ENCODE peak calls at places on chromosomes 5 and 9, in four cellular contexts. G is A549, F is cardiac muscle cell, Y is H9. C is an unnamed sample.

GRCh38 chr5:133714161-133714915 is 102.0 kb upstream of the FSTL4 start:
- DNase-seq in Y (no peak), G (no peak), F (no peak), C (no peak)

GRCh38 chr9:104361207-104361606 is 142.9 kb upstream of the OR13F1 start:
- DNase-seq in F (no peak), Y (peak), G (no peak), C (no peak)

GRCh38 chr5:159337291-159337974 is 7.1 kb upstream of the IL12B start:
- DNase-seq in F (peak), G (peak), Y (no peak), C (no peak)

GRCh38 chr5:92945630-92946097 is 635.4 kb downstream of the NR2F1-AS1 start:
- DNase-seq in G (peak), F (peak), Y (no peak), C (no peak)

GRCh38 chr9:133141833-133142594 is 21.0 kb upstream of the RALGDS start:
- DNase-seq in F (no peak), Y (no peak), G (no peak), C (no peak)

GRCh38 chr9:93859431-93860215 is 95.5 kb downstream of the BARX1 start:
- DNase-seq in F (no peak), G (no peak), Y (no peak), C (no peak)

GRCh38 chr9:121154782-121155181 is 46.9 kb downstream of the RAB14 start:
- DNase-seq in Y (no peak), G (no peak), F (no peak), C (no peak)

GRCh38 chr5:113122053-113122452 is 145.5 kb downstream of the DCP2 start:
- DNase-seq in G (no peak), Y (no peak), F (peak), C (no peak)

GRCh38 chr5:102554728-102555127 is 55.9 kb upstream of the SLCO6A1 start:
- DNase-seq in F (peak), G (no peak), Y (no peak), C (no peak)

GRCh38 chr9:130254753-130255637 is 10.6 kb upstream of the HMCN2 start:
- DNase-seq in F (no peak), G (no peak), Y (no peak), C (no peak)

GRCh38 chr5:118405650-118406061 is 582.7 kb downstream of the DTWD2 start:
- DNase-seq in Y (peak), G (no peak), F (no peak), C (no peak)

GRCh38 chr9:95095619-95096355 is 221.7 kb downstream of the FANCC start:
- DNase-seq in Y (no peak), F (no peak), G (no peak), C (no peak)

GRCh38 chr5:86971034-86971511 is 296.6 kb upstream of the RASA1 start:
- DNase-seq in G (peak), Y (no peak), F (peak), C (no peak)

GRCh38 chr5:72815580-72816296 is 723 bp upstream of the TNPO1 start:
- DNase-seq in G (no peak), Y (no peak), F (no peak), C (no peak)

GRCh38 chr9:72129271-72130156 is 19.7 kb upstream of the GDA start:
- DNase-seq in F (no peak), G (peak), Y (no peak), C (no peak)

GRCh38 chr5:159539678-159540077 is 209.4 kb upstream of the IL12B start:
- DNase-seq in Y (no peak), F (no peak), G (no peak), C (no peak)

GRCh38 chr9:114025760-114026159 is 52.3 kb downstream of the AMBP start:
- DNase-seq in G (no peak), F (no peak), Y (no peak), C (no peak)

GRCh38 chr5:121596882-121597281 is 254.8 kb upstream of the FTMT start:
- DNase-seq in Y (no peak), G (no peak), F (no peak), C (no peak)

GRCh38 chr9:73023025-73023541 is 70.2 kb upstream of the ALDH1A1 start:
- DNase-seq in G (peak), F (peak), Y (peak), C (peak)

GRCh38 chr9:20754556-20754955 is 70.5 kb downstream of the FOCAD start:
- DNase-seq in F (peak), Y (no peak), G (no peak), C (no peak)

GRCh38 chr5:169906745-169907649 is 73.3 kb downstream of the INSYN2B start:
- DNase-seq in G (no peak), F (no peak), Y (no peak), C (no peak)

GRCh38 chr9:128715436-128715750 is 8.5 kb downstream of the ZDHHC12 start:
- DNase-seq in F (no peak), G (no peak), Y (peak), C (no peak)

GRCh38 chr9:131660466-131661405 is 79.1 kb downstream of the RAPGEF1 start:
- DNase-seq in F (no peak), G (no peak), Y (peak), C (no peak)

GRCh38 chr9:131575946-131576853 is 30.9 kb downstream of the PRRT1B start:
- DNase-seq in Y (no peak), F (no peak), G (no peak), C (no peak)

GRCh38 chr9:9754186-9754585 is 858.6 kb downstream of the PTPRD start:
- DNase-seq in F (no peak), Y (no peak), G (peak), C (no peak)

GRCh38 chr5:139150359-139150999 is 47.7 kb downstream of the SIL1 start:
- DNase-seq in Y (no peak), G (no peak), F (peak), C (no peak)

GRCh38 chr5:35183243-35183955 is 46.9 kb downstream of the PRLR start:
- DNase-seq in Y (peak), G (peak), F (peak), C (peak)

GRCh38 chr9:129497064-129497836 is 123.7 kb downstream of the C9orf50 start:
- DNase-seq in Y (peak), F (no peak), G (no peak), C (no peak)

GRCh38 chr5:101664071-101664791 is 631.9 kb downstream of the SLCO4C1 start:
- DNase-seq in G (peak), F (no peak), Y (no peak), C (no peak)

GRCh38 chr9:97853844-97854695 is 1.0 kb downstream of the FOXE1 start:
- DNase-seq in G (peak), F (peak), Y (peak), C (peak)
- TF ChIP-seq CTCF in G (peak), F (no peak), Y (peak), C (peak)

GRCh38 chr9:107154766-107155165 is 128.3 kb upstream of the RAD23B start:
- DNase-seq in G (no peak), F (no peak), Y (no peak), C (no peak)

GRCh38 chr9:107161338-107161737 is 121.7 kb upstream of the RAD23B start:
- DNase-seq in G (no peak), F (no peak), Y (no peak), C (peak)

GRCh38 chr9:107154291-107154690 is 128.8 kb upstream of the RAD23B start:
- DNase-seq in G (no peak), F (no peak), Y (no peak), C (no peak)

GRCh38 chr9:107155244-107155817 is 127.7 kb upstream of the RAD23B start:
- DNase-seq in F (no peak), Y (peak), G (no peak), C (no peak)

DNA sequence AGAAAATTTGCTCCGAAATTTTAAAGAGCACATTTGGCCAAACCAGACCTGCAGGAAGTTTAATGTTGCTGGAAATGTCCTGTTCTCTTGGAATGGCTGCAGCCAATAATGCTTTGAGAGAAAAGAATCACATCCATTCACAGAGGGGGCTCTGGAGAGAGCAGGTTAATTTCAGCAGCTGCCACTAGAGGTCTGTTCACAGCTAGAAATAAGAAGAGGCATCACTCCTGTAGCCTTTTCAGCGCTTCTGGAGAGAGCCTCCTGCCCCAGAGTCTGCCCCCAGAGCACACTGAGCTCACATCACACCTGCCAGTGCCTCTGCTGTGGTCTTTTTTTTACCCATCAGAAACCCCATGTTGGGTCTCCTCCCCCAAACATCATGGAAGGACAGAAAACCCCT is 124.8 kb upstream of the RAD23B start:
- DNase-seq in F (peak), G (peak), Y (peak), C (peak)
- TF ChIP-seq CTCF in F (peak), G (peak), Y (peak), C (peak)

DNA sequence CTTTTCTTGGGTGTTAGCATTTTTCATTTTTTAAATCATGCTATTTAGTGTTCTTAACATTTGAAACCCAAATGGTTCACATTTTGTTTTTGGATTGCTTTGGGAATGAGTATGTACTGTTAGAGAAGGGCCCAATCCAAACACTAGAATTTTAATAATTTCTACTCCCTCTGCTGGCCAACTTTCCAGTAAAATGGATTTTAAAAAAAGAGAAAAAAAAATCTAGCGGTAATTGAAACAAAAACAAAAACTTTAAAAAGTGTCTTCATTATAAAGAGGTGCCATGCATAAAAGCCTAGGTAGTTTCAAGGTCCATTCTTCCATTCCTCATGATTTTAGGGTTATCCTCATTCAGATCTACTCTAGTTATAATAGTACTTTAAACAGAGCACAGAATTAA is 32.1 kb upstream of the RICTOR start:
- DNase-seq in Y (no peak), F (peak), G (peak), C (no peak)
- TF ChIP-seq CTCF in Y (peak), F (peak), G (peak), C (peak)

DNA sequence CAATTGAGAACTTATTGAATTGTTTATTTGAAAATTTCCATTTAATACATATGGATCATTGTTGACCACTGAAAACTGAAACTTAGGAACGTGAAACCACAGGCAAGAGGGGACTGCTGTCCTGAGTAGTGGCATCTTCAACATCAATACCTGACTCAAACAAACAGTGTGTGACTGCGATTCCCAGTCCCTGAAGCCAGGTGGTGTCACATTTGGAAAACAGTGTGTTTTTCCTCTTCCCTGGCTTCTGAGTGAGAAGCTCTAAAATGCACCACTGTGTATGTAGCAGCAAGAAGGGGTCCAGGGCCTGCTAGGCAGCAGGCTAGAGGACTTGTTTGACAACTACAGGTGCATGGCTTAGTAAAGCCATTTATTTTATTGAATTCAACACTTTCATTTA is 10.8 kb downstream of the GAPT start:
- DNase-seq in F (no peak), Y (peak), G (no peak), C (no peak)
- TF ChIP-seq CTCF in F (no peak), Y (peak), G (no peak), C (peak)

GRCh38 chr5:181211208-181211607 is 6.2 kb upstream of the TRIM7 start:
- DNase-seq in F (no peak), G (no peak), Y (no peak), C (no peak)
- TF ChIP-seq CTCF in F (no peak), G (no peak), Y (peak), C (no peak)

GRCh38 chr9:351916-352315 is 137.3 kb downstream of the DOCK8 start:
- DNase-seq in Y (no peak), F (no peak), G (no peak), C (no peak)

GRCh38 chr9:346114-346513 is 131.4 kb downstream of the DOCK8 start:
- DNase-seq in F (no peak), G (no peak), Y (peak), C (no peak)

GRCh38 chr9:343773-344172 is 129.1 kb downstream of the DOCK8 start:
- DNase-seq in G (no peak), Y (no peak), F (no peak), C (no peak)

GRCh38 chr9:350354-350753 is 135.7 kb downstream of the DOCK8 start:
- DNase-seq in G (no peak), Y (no peak), F (no peak), C (no peak)

GRCh38 chr9:347667-348292 is 133.1 kb downstream of the DOCK8 start:
- DNase-seq in F (peak), Y (no peak), G (peak), C (no peak)
- TF ChIP-seq CTCF in F (peak), Y (peak), G (peak), C (peak)

GRCh38 chr5:60007724-60008123 is 114.2 kb upstream of the PDE4D start:
- DNase-seq in F (no peak), Y (no peak), G (no peak), C (no peak)
- TF ChIP-seq CTCF in F (no peak), Y (no peak), G (no peak), C (no peak)

DNA sequence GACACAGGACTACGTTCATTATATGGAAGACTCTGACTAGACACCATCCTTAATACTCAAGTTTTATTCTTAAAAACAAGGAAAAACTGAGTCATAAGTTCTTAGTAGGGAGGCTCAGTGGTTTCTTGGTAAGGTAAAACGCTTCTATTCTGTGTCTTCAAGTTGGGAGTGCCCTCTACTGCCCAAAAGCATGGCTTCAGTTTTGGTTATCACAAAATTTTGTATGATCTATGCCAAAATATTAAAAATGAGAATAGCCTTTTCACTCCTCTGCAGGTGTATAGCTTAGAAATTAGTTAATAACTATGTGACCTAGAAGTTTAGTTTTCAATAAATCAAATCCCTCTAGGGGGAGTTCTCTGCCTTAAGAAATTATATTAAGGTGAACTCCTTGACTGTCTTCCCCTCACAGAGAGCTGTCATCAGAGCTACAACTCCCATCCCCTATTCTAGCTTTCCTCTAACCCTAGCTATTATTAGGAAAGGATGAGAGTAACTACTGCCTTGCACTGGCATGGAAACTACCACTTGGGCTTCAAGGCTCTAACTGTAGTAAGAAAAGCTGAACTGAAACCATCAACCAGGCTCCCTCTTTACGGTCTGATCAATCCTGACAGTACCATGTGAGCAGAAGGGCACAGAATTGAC is 189.7 kb downstream of the GNAQ start:
- DNase-seq in G (peak), F (no peak), Y (no peak), C (no peak)
- TF ChIP-seq CTCF in G (peak), F (peak), Y (peak), C (no peak)

GRCh38 chr9:33374634-33375237 is 27.6 kb downstream of the AQP7 start:
- DNase-seq in G (peak), F (peak), Y (peak), C (peak)

GRCh38 chr9:33375841-33376321 is 26.5 kb downstream of the AQP7 start:
- DNase-seq in F (peak), G (no peak), Y (no peak), C (no peak)

GRCh38 chr9:33377089-33377715 is 25.2 kb downstream of the AQP7 start:
- DNase-seq in Y (no peak), G (no peak), F (no peak), C (no peak)

GRCh38 chr9:33374190-33374589 is 28.2 kb downstream of the AQP7 start:
- DNase-seq in Y (no peak), G (no peak), F (no peak), C (no peak)

GRCh38 chr9:33375238-33375840 is 27.0 kb downstream of the AQP7 start:
- DNase-seq in Y (peak), G (no peak), F (no peak), C (no peak)
- TF ChIP-seq CTCF in Y (no peak), G (no peak), F (no peak), C (peak)

GRCh38 chr5:64040496-64040895 is 78.3 kb upstream of the HTR1A start:
- DNase-seq in F (no peak), Y (no peak), G (no peak), C (no peak)
- TF ChIP-seq CTCF in F (no peak), Y (no peak), G (no peak), C (no peak)